ENCODE peak calls at places on chromosome 18, in seven cellular contexts. One of them, this sample, is unnamed.

GRCh38 chr18:36811430-36811829 is 17.4 kb downstream of the TPGS2 start:
- ATAC-seq in heart right ventricle: no peak
- ATAC-seq in activated T-cell treated with anti-CD3 and anti-CD28 coated beads, Interleukin-2, amount 50 U/mL, for 72 hours: no peak
- ATAC-seq in natural killer cell: no peak
- ATAC-seq in body of pancreas: no peak
- ATAC-seq in sciatic nerve: peak
- ATAC-seq in stimulated activated effector memory CD8-positive, alpha-beta T cell treated with anti-CD3 and anti-CD28 coated beads, Interleukin-12 subunit alpha, Interleukin-12 subunit beta, amount 100 ng/mL, for 72 hours: no peak
- ATAC-seq in this sample: no peak

GRCh38 chr18:2883137-2883671 is 36.4 kb downstream of the EMILIN2 start:
- ATAC-seq in stimulated activated effector memory CD8-positive, alpha-beta T cell treated with anti-CD3 and anti-CD28 coated beads, Interleukin-12 subunit alpha, Interleukin-12 subunit beta, amount 100 ng/mL, for 72 hours: peak
- ATAC-seq in sciatic nerve: no peak
- ATAC-seq in heart right ventricle: peak
- ATAC-seq in natural killer cell: peak
- ATAC-seq in activated T-cell treated with anti-CD3 and anti-CD28 coated beads, Interleukin-2, amount 50 U/mL, for 72 hours: peak
- ATAC-seq in body of pancreas: no peak
- ATAC-seq in this sample: peak

GRCh38 chr18:63188063-63188462 is 131.5 kb downstream of the BCL2 start:
- ATAC-seq in sciatic nerve: no peak
- ATAC-seq in heart right ventricle: no peak
- ATAC-seq in stimulated activated effector memory CD8-positive, alpha-beta T cell treated with anti-CD3 and anti-CD28 coated beads, Interleukin-12 subunit alpha, Interleukin-12 subunit beta, amount 100 ng/mL, for 72 hours: no peak
- ATAC-seq in natural killer cell: no peak
- ATAC-seq in body of pancreas: no peak
- ATAC-seq in activated T-cell treated with anti-CD3 and anti-CD28 coated beads, Interleukin-2, amount 50 U/mL, for 72 hours: peak
- ATAC-seq in this sample: peak

GRCh38 chr18:35191252-35192025 is 49.4 kb upstream of the ZNF397 start:
- ATAC-seq in heart right ventricle: no peak
- ATAC-seq in sciatic nerve: no peak
- ATAC-seq in activated T-cell treated with anti-CD3 and anti-CD28 coated beads, Interleukin-2, amount 50 U/mL, for 72 hours: no peak
- ATAC-seq in body of pancreas: no peak
- ATAC-seq in stimulated activated effector memory CD8-positive, alpha-beta T cell treated with anti-CD3 and anti-CD28 coated beads, Interleukin-12 subunit alpha, Interleukin-12 subunit beta, amount 100 ng/mL, for 72 hours: no peak
- ATAC-seq in natural killer cell: no peak
- ATAC-seq in this sample: no peak

GRCh38 chr18:48889115-48889941 is 61.4 kb downstream of the SMAD7 start:
- ATAC-seq in body of pancreas: peak
- ATAC-seq in stimulated activated effector memory CD8-positive, alpha-beta T cell treated with anti-CD3 and anti-CD28 coated beads, Interleukin-12 subunit alpha, Interleukin-12 subunit beta, amount 100 ng/mL, for 72 hours: no peak
- ATAC-seq in natural killer cell: no peak
- ATAC-seq in sciatic nerve: peak
- ATAC-seq in activated T-cell treated with anti-CD3 and anti-CD28 coated beads, Interleukin-2, amount 50 U/mL, for 72 hours: no peak
- ATAC-seq in heart right ventricle: peak
- ATAC-seq in this sample: no peak

GRCh38 chr18:77973745-77974144 is 724.1 kb downstream of the GALR1 start:
- ATAC-seq in natural killer cell: no peak
- ATAC-seq in sciatic nerve: no peak
- ATAC-seq in activated T-cell treated with anti-CD3 and anti-CD28 coated beads, Interleukin-2, amount 50 U/mL, for 72 hours: no peak
- ATAC-seq in heart right ventricle: no peak
- ATAC-seq in stimulated activated effector memory CD8-positive, alpha-beta T cell treated with anti-CD3 and anti-CD28 coated beads, Interleukin-12 subunit alpha, Interleukin-12 subunit beta, amount 100 ng/mL, for 72 hours: no peak
- ATAC-seq in body of pancreas: no peak
- ATAC-seq in this sample: no peak

GRCh38 chr18:57447154-57447621 is 12.0 kb downstream of the ONECUT2 start:
- ATAC-seq in sciatic nerve: no peak
- ATAC-seq in body of pancreas: peak
- ATAC-seq in heart right ventricle: no peak
- ATAC-seq in activated T-cell treated with anti-CD3 and anti-CD28 coated beads, Interleukin-2, amount 50 U/mL, for 72 hours: no peak
- ATAC-seq in natural killer cell: no peak
- ATAC-seq in stimulated activated effector memory CD8-positive, alpha-beta T cell treated with anti-CD3 and anti-CD28 coated beads, Interleukin-12 subunit alpha, Interleukin-12 subunit beta, amount 100 ng/mL, for 72 hours: peak
- ATAC-seq in this sample: no peak

GRCh38 chr18:34600874-34601273 is 109.2 kb upstream of the DTNA start:
- ATAC-seq in activated T-cell treated with anti-CD3 and anti-CD28 coated beads, Interleukin-2, amount 50 U/mL, for 72 hours: no peak
- ATAC-seq in body of pancreas: no peak
- ATAC-seq in sciatic nerve: no peak
- ATAC-seq in natural killer cell: no peak
- ATAC-seq in heart right ventricle: no peak
- ATAC-seq in stimulated activated effector memory CD8-positive, alpha-beta T cell treated with anti-CD3 and anti-CD28 coated beads, Interleukin-12 subunit alpha, Interleukin-12 subunit beta, amount 100 ng/mL, for 72 hours: no peak
- ATAC-seq in this sample: no peak

GRCh38 chr18:34729264-34729663 is 19.2 kb downstream of the DTNA start:
- ATAC-seq in sciatic nerve: no peak
- ATAC-seq in natural killer cell: peak
- ATAC-seq in stimulated activated effector memory CD8-positive, alpha-beta T cell treated with anti-CD3 and anti-CD28 coated beads, Interleukin-12 subunit alpha, Interleukin-12 subunit beta, amount 100 ng/mL, for 72 hours: peak
- ATAC-seq in body of pancreas: peak
- ATAC-seq in activated T-cell treated with anti-CD3 and anti-CD28 coated beads, Interleukin-2, amount 50 U/mL, for 72 hours: no peak
- ATAC-seq in heart right ventricle: peak
- ATAC-seq in this sample: no peak

GRCh38 chr18:24403076-24403475 is 5.5 kb upstream of the OSBPL1A start:
- ATAC-seq in sciatic nerve: no peak
- ATAC-seq in heart right ventricle: no peak
- ATAC-seq in body of pancreas: no peak
- ATAC-seq in natural killer cell: no peak
- ATAC-seq in stimulated activated effector memory CD8-positive, alpha-beta T cell treated with anti-CD3 and anti-CD28 coated beads, Interleukin-12 subunit alpha, Interleukin-12 subunit beta, amount 100 ng/mL, for 72 hours: no peak
- ATAC-seq in activated T-cell treated with anti-CD3 and anti-CD28 coated beads, Interleukin-2, amount 50 U/mL, for 72 hours: no peak
- ATAC-seq in this sample: no peak

GRCh38 chr18:49899647-49900330 is 86.5 kb upstream of the ACAA2 start:
- ATAC-seq in body of pancreas: peak
- ATAC-seq in natural killer cell: no peak
- ATAC-seq in sciatic nerve: no peak
- ATAC-seq in activated T-cell treated with anti-CD3 and anti-CD28 coated beads, Interleukin-2, amount 50 U/mL, for 72 hours: no peak
- ATAC-seq in stimulated activated effector memory CD8-positive, alpha-beta T cell treated with anti-CD3 and anti-CD28 coated beads, Interleukin-12 subunit alpha, Interleukin-12 subunit beta, amount 100 ng/mL, for 72 hours: no peak
- ATAC-seq in heart right ventricle: no peak
- ATAC-seq in this sample: no peak

GRCh38 chr18:78771496-78772368 is 207.9 kb upstream of the SALL3 start:
- ATAC-seq in body of pancreas: no peak
- ATAC-seq in heart right ventricle: no peak
- ATAC-seq in stimulated activated effector memory CD8-positive, alpha-beta T cell treated with anti-CD3 and anti-CD28 coated beads, Interleukin-12 subunit alpha, Interleukin-12 subunit beta, amount 100 ng/mL, for 72 hours: no peak
- ATAC-seq in natural killer cell: no peak
- ATAC-seq in activated T-cell treated with anti-CD3 and anti-CD28 coated beads, Interleukin-2, amount 50 U/mL, for 72 hours: no peak
- ATAC-seq in sciatic nerve: no peak
- ATAC-seq in this sample: no peak

GRCh38 chr18:70415823-70416488 is 127.1 kb downstream of the SOCS6 start:
- ATAC-seq in stimulated activated effector memory CD8-positive, alpha-beta T cell treated with anti-CD3 and anti-CD28 coated beads, Interleukin-12 subunit alpha, Interleukin-12 subunit beta, amount 100 ng/mL, for 72 hours: no peak
- ATAC-seq in activated T-cell treated with anti-CD3 and anti-CD28 coated beads, Interleukin-2, amount 50 U/mL, for 72 hours: no peak
- ATAC-seq in natural killer cell: no peak
- ATAC-seq in sciatic nerve: no peak
- ATAC-seq in heart right ventricle: no peak
- ATAC-seq in body of pancreas: no peak
- ATAC-seq in this sample: no peak

GRCh38 chr18:58268849-58269248 is 224.8 kb downstream of the NEDD4L start:
- ATAC-seq in activated T-cell treated with anti-CD3 and anti-CD28 coated beads, Interleukin-2, amount 50 U/mL, for 72 hours: no peak
- ATAC-seq in body of pancreas: peak
- ATAC-seq in heart right ventricle: peak
- ATAC-seq in sciatic nerve: no peak
- ATAC-seq in natural killer cell: no peak
- ATAC-seq in stimulated activated effector memory CD8-positive, alpha-beta T cell treated with anti-CD3 and anti-CD28 coated beads, Interleukin-12 subunit alpha, Interleukin-12 subunit beta, amount 100 ng/mL, for 72 hours: no peak
- ATAC-seq in this sample: no peak

GRCh38 chr18:51070545-51070944 is 40.5 kb downstream of the SMAD4 start:
- ATAC-seq in stimulated activated effector memory CD8-positive, alpha-beta T cell treated with anti-CD3 and anti-CD28 coated beads, Interleukin-12 subunit alpha, Interleukin-12 subunit beta, amount 100 ng/mL, for 72 hours: peak
- ATAC-seq in activated T-cell treated with anti-CD3 and anti-CD28 coated beads, Interleukin-2, amount 50 U/mL, for 72 hours: peak
- ATAC-seq in heart right ventricle: no peak
- ATAC-seq in natural killer cell: no peak
- ATAC-seq in body of pancreas: no peak
- ATAC-seq in sciatic nerve: no peak
- ATAC-seq in this sample: peak

GRCh38 chr18:76401496-76401895 is 93.5 kb downstream of the ZNF516 start:
- ATAC-seq in sciatic nerve: peak
- ATAC-seq in heart right ventricle: no peak
- ATAC-seq in body of pancreas: no peak
- ATAC-seq in activated T-cell treated with anti-CD3 and anti-CD28 coated beads, Interleukin-2, amount 50 U/mL, for 72 hours: no peak
- ATAC-seq in stimulated activated effector memory CD8-positive, alpha-beta T cell treated with anti-CD3 and anti-CD28 coated beads, Interleukin-12 subunit alpha, Interleukin-12 subunit beta, amount 100 ng/mL, for 72 hours: no peak
- ATAC-seq in natural killer cell: peak
- ATAC-seq in this sample: no peak

GRCh38 chr18:26686532-26686931 is 138.2 kb upstream of the KCTD1 start:
- ATAC-seq in activated T-cell treated with anti-CD3 and anti-CD28 coated beads, Interleukin-2, amount 50 U/mL, for 72 hours: no peak
- ATAC-seq in sciatic nerve: no peak
- ATAC-seq in body of pancreas: no peak
- ATAC-seq in natural killer cell: no peak
- ATAC-seq in heart right ventricle: no peak
- ATAC-seq in stimulated activated effector memory CD8-positive, alpha-beta T cell treated with anti-CD3 and anti-CD28 coated beads, Interleukin-12 subunit alpha, Interleukin-12 subunit beta, amount 100 ng/mL, for 72 hours: no peak
- ATAC-seq in this sample: no peak

GRCh38 chr18:49471532-49471931 is 11.1 kb upstream of the DYM start:
- ATAC-seq in activated T-cell treated with anti-CD3 and anti-CD28 coated beads, Interleukin-2, amount 50 U/mL, for 72 hours: no peak
- ATAC-seq in heart right ventricle: no peak
- ATAC-seq in natural killer cell: no peak
- ATAC-seq in sciatic nerve: no peak
- ATAC-seq in body of pancreas: no peak
- ATAC-seq in stimulated activated effector memory CD8-positive, alpha-beta T cell treated with anti-CD3 and anti-CD28 coated beads, Interleukin-12 subunit alpha, Interleukin-12 subunit beta, amount 100 ng/mL, for 72 hours: no peak
- ATAC-seq in this sample: no peak

GRCh38 chr18:41371718-41372117 is 583.3 kb upstream of the PIK3C3 start:
- ATAC-seq in natural killer cell: no peak
- ATAC-seq in body of pancreas: no peak
- ATAC-seq in activated T-cell treated with anti-CD3 and anti-CD28 coated beads, Interleukin-2, amount 50 U/mL, for 72 hours: no peak
- ATAC-seq in stimulated activated effector memory CD8-positive, alpha-beta T cell treated with anti-CD3 and anti-CD28 coated beads, Interleukin-12 subunit alpha, Interleukin-12 subunit beta, amount 100 ng/mL, for 72 hours: no peak
- ATAC-seq in heart right ventricle: no peak
- ATAC-seq in sciatic nerve: no peak
- ATAC-seq in this sample: no peak

GRCh38 chr18:79581911-79582310 is 97.7 kb upstream of the CTDP1 start:
- ATAC-seq in stimulated activated effector memory CD8-positive, alpha-beta T cell treated with anti-CD3 and anti-CD28 coated beads, Interleukin-12 subunit alpha, Interleukin-12 subunit beta, amount 100 ng/mL, for 72 hours: no peak
- ATAC-seq in sciatic nerve: no peak
- ATAC-seq in activated T-cell treated with anti-CD3 and anti-CD28 coated beads, Interleukin-2, amount 50 U/mL, for 72 hours: no peak
- ATAC-seq in body of pancreas: no peak
- ATAC-seq in heart right ventricle: no peak
- ATAC-seq in natural killer cell: no peak
- ATAC-seq in this sample: no peak

GRCh38 chr18:24043403-24043802 is 28.8 kb downstream of the TTC39C start:
- ATAC-seq in body of pancreas: no peak
- ATAC-seq in heart right ventricle: no peak
- ATAC-seq in activated T-cell treated with anti-CD3 and anti-CD28 coated beads, Interleukin-2, amount 50 U/mL, for 72 hours: no peak
- ATAC-seq in stimulated activated effector memory CD8-positive, alpha-beta T cell treated with anti-CD3 and anti-CD28 coated beads, Interleukin-12 subunit alpha, Interleukin-12 subunit beta, amount 100 ng/mL, for 72 hours: no peak
- ATAC-seq in sciatic nerve: no peak
- ATAC-seq in natural killer cell: peak
- ATAC-seq in this sample: peak

GRCh38 chr18:11830585-11830984 is 20.6 kb upstream of the CHMP1B start:
- ATAC-seq in sciatic nerve: no peak
- ATAC-seq in stimulated activated effector memory CD8-positive, alpha-beta T cell treated with anti-CD3 and anti-CD28 coated beads, Interleukin-12 subunit alpha, Interleukin-12 subunit beta, amount 100 ng/mL, for 72 hours: no peak
- ATAC-seq in natural killer cell: no peak
- ATAC-seq in heart right ventricle: no peak
- ATAC-seq in body of pancreas: no peak
- ATAC-seq in activated T-cell treated with anti-CD3 and anti-CD28 coated beads, Interleukin-2, amount 50 U/mL, for 72 hours: no peak
- ATAC-seq in this sample: no peak

This sample was measured in activated T-helper 17 cell treated with anti-CD3 and anti-CD28 coated beads, Interleukin-2, amount 50 U/mL, for 72 hours.